ENCODE peak calls at places on chromosomes 2 and 18, in five cellular contexts. One of them, this sample, is unnamed.

GRCh38 chr2:28047698-28048097 is 157.2 kb downstream of the BABAM2 start:
- DNase-seq in breast epithelium: no peak
- DNase-seq in fibroblast of mammary gland: peak
- DNase-seq in right lobe of liver: no peak
- DNase-seq in IMR-90: peak
- DNase-seq in this sample: no peak

GRCh38 chr2:197838036-197838435 is 33.6 kb downstream of the PLCL1 start:
- DNase-seq in right lobe of liver: no peak
- DNase-seq in IMR-90: peak
- DNase-seq in fibroblast of mammary gland: peak
- DNase-seq in breast epithelium: no peak
- DNase-seq in this sample: no peak

GRCh38 chr2:172094319-172095145 is 8.2 kb downstream of the DLX2 start:
- DNase-seq in right lobe of liver: no peak
- DNase-seq in IMR-90: no peak
- DNase-seq in breast epithelium: no peak
- DNase-seq in fibroblast of mammary gland: no peak
- DNase-seq in this sample: no peak

GRCh38 chr2:3913252-3913651 is 209.9 kb downstream of the DCDC2C start:
- DNase-seq in right lobe of liver: no peak
- DNase-seq in IMR-90: no peak
- DNase-seq in breast epithelium: no peak
- DNase-seq in fibroblast of mammary gland: no peak
- DNase-seq in this sample: no peak

GRCh38 chr18:61992923-61993322 is 100.1 kb upstream of the RNF152 start:
- DNase-seq in IMR-90: peak
- DNase-seq in breast epithelium: no peak
- DNase-seq in right lobe of liver: no peak
- DNase-seq in fibroblast of mammary gland: peak
- DNase-seq in this sample: no peak

GRCh38 chr2:159300586-159300985 is 14.1 kb upstream of the WDSUB1 start:
- DNase-seq in IMR-90: no peak
- DNase-seq in right lobe of liver: no peak
- DNase-seq in fibroblast of mammary gland: no peak
- DNase-seq in breast epithelium: no peak
- DNase-seq in this sample: no peak

GRCh38 chr2:189276277-189276676 is 96.7 kb upstream of the COL5A2 start:
- DNase-seq in right lobe of liver: no peak
- DNase-seq in breast epithelium: no peak
- DNase-seq in fibroblast of mammary gland: peak
- DNase-seq in IMR-90: peak
- DNase-seq in this sample: no peak

GRCh38 chr2:206316141-206316540 is 41.7 kb downstream of the ZDBF2 start:
- DNase-seq in breast epithelium: no peak
- DNase-seq in IMR-90: no peak
- DNase-seq in right lobe of liver: no peak
- DNase-seq in fibroblast of mammary gland: no peak
- DNase-seq in this sample: no peak

GRCh38 chr2:112055833-112056625 is 960 bp downstream of the TMEM87B start:
- DNase-seq in fibroblast of mammary gland: peak
- DNase-seq in right lobe of liver: peak
- DNase-seq in IMR-90: peak
- DNase-seq in breast epithelium: no peak
- DNase-seq in this sample: no peak

GRCh38 chr18:48770243-48770642 is 180.5 kb downstream of the SMAD7 start:
- DNase-seq in fibroblast of mammary gland: no peak
- DNase-seq in IMR-90: no peak
- DNase-seq in breast epithelium: no peak
- DNase-seq in right lobe of liver: no peak
- DNase-seq in this sample: no peak

GRCh38 chr2:96832751-96833507 is 10.9 kb downstream of the ANKRD23 start:
- DNase-seq in IMR-90: peak
- DNase-seq in breast epithelium: peak
- DNase-seq in fibroblast of mammary gland: peak
- DNase-seq in right lobe of liver: peak
- DNase-seq in this sample: peak

GRCh38 chr2:239257511-239257937 is 143.3 kb downstream of the HDAC4 start:
- DNase-seq in breast epithelium: no peak
- DNase-seq in right lobe of liver: no peak
- DNase-seq in fibroblast of mammary gland: peak
- DNase-seq in IMR-90: peak
- DNase-seq in this sample: no peak

GRCh38 chr2:127089466-127090235 is 17.3 kb downstream of the BIN1 start:
- DNase-seq in breast epithelium: no peak
- DNase-seq in right lobe of liver: no peak
- DNase-seq in IMR-90: no peak
- DNase-seq in fibroblast of mammary gland: no peak
- DNase-seq in this sample: no peak

GRCh38 chr2:158969162-158969716 is 799 bp downstream of the TANC1 start:
- DNase-seq in fibroblast of mammary gland: no peak
- DNase-seq in breast epithelium: no peak
- DNase-seq in right lobe of liver: no peak
- DNase-seq in IMR-90: no peak
- DNase-seq in this sample: no peak

GRCh38 chr2:77328125-77328524 is 194.1 kb downstream of the LRRTM4 start:
- DNase-seq in right lobe of liver: no peak
- DNase-seq in breast epithelium: no peak
- DNase-seq in fibroblast of mammary gland: no peak
- DNase-seq in IMR-90: no peak
- DNase-seq in this sample: no peak

GRCh38 chr2:193584001-193584400 is 1389.3 kb upstream of the TMEFF2 start:
- DNase-seq in breast epithelium: no peak
- DNase-seq in right lobe of liver: peak
- DNase-seq in fibroblast of mammary gland: peak
- DNase-seq in IMR-90: peak
- DNase-seq in this sample: no peak

GRCh38 chr2:237879058-237879430 is 19.6 kb downstream of the RAMP1 start:
- DNase-seq in fibroblast of mammary gland: peak
- DNase-seq in breast epithelium: no peak
- DNase-seq in IMR-90: peak
- DNase-seq in right lobe of liver: no peak
- DNase-seq in this sample: no peak

GRCh38 chr2:98483257-98483861 is 38.7 kb downstream of the INPP4A start:
- DNase-seq in fibroblast of mammary gland: no peak
- DNase-seq in right lobe of liver: no peak
- DNase-seq in IMR-90: no peak
- DNase-seq in breast epithelium: no peak
- DNase-seq in this sample: no peak

GRCh38 chr2:110858135-110858737 is 125.9 kb downstream of the ACOXL start:
- DNase-seq in right lobe of liver: no peak
- DNase-seq in IMR-90: no peak
- DNase-seq in fibroblast of mammary gland: no peak
- DNase-seq in breast epithelium: no peak
- DNase-seq in this sample: no peak

GRCh38 chr2:81589406-81589805 is 1284.9 kb upstream of the LRRTM1 start:
- DNase-seq in fibroblast of mammary gland: no peak
- DNase-seq in IMR-90: no peak
- DNase-seq in right lobe of liver: no peak
- DNase-seq in breast epithelium: no peak
- DNase-seq in this sample: no peak

GRCh38 chr2:78024991-78025390 is 502.8 kb upstream of the LRRTM4 start:
- DNase-seq in IMR-90: no peak
- DNase-seq in breast epithelium: no peak
- DNase-seq in fibroblast of mammary gland: no peak
- DNase-seq in right lobe of liver: no peak
- DNase-seq in this sample: no peak

GRCh38 chr2:125656190-125656589 is 999.8 kb upstream of the GYPC start:
- DNase-seq in right lobe of liver: no peak
- DNase-seq in fibroblast of mammary gland: no peak
- DNase-seq in IMR-90: no peak
- DNase-seq in breast epithelium: no peak
- DNase-seq in this sample: no peak

GRCh38 chr18:49565656-49566055 is 3.8 kb downstream of the LIPG start:
- DNase-seq in fibroblast of mammary gland: peak
- DNase-seq in right lobe of liver: peak
- DNase-seq in IMR-90: peak
- DNase-seq in breast epithelium: no peak
- DNase-seq in this sample: no peak

GRCh38 chr18:79932907-79933306 is 18.5 kb downstream of the SLC66A2 start:
- DNase-seq in IMR-90: no peak
- DNase-seq in fibroblast of mammary gland: no peak
- DNase-seq in breast epithelium: no peak
- DNase-seq in right lobe of liver: no peak
- DNase-seq in this sample: no peak

GRCh38 chr2:62381672-62382071 is 124.3 kb downstream of the TMEM17 start:
- DNase-seq in breast epithelium: no peak
- DNase-seq in IMR-90: no peak
- DNase-seq in right lobe of liver: no peak
- DNase-seq in fibroblast of mammary gland: no peak
- DNase-seq in this sample: no peak

GRCh38 chr18:63213936-63214671 is 105.5 kb downstream of the BCL2 start:
- DNase-seq in fibroblast of mammary gland: no peak
- DNase-seq in IMR-90: no peak
- DNase-seq in breast epithelium: no peak
- DNase-seq in right lobe of liver: no peak
- DNase-seq in this sample: no peak

GRCh38 chr18:8765692-8766463 is 60.5 kb downstream of the MTCL1 start:
- DNase-seq in breast epithelium: no peak
- DNase-seq in fibroblast of mammary gland: peak
- DNase-seq in right lobe of liver: no peak
- DNase-seq in IMR-90: no peak
- DNase-seq in this sample: no peak

GRCh38 chr18:45974088-45974536 is 7.0 kb upstream of the EPG5 start:
- DNase-seq in breast epithelium: no peak
- DNase-seq in IMR-90: peak
- DNase-seq in fibroblast of mammary gland: peak
- DNase-seq in right lobe of liver: peak
- DNase-seq in this sample: no peak

GRCh38 chr2:32235315-32235714 is 29.4 kb downstream of the NLRC4 start:
- DNase-seq in breast epithelium: no peak
- DNase-seq in fibroblast of mammary gland: no peak
- DNase-seq in IMR-90: peak
- DNase-seq in right lobe of liver: no peak
- DNase-seq in this sample: no peak

GRCh38 chr2:23703037-23703582 is 223.8 kb downstream of the ATAD2B start:
- DNase-seq in right lobe of liver: no peak
- DNase-seq in fibroblast of mammary gland: no peak
- DNase-seq in breast epithelium: no peak
- DNase-seq in IMR-90: no peak
- DNase-seq in this sample: no peak

GRCh38 chr2:143078106-143078505 is 51.1 kb upstream of the ARHGAP15 start:
- DNase-seq in right lobe of liver: no peak
- DNase-seq in fibroblast of mammary gland: no peak
- DNase-seq in IMR-90: no peak
- DNase-seq in breast epithelium: no peak
- DNase-seq in this sample: no peak

DNA sequence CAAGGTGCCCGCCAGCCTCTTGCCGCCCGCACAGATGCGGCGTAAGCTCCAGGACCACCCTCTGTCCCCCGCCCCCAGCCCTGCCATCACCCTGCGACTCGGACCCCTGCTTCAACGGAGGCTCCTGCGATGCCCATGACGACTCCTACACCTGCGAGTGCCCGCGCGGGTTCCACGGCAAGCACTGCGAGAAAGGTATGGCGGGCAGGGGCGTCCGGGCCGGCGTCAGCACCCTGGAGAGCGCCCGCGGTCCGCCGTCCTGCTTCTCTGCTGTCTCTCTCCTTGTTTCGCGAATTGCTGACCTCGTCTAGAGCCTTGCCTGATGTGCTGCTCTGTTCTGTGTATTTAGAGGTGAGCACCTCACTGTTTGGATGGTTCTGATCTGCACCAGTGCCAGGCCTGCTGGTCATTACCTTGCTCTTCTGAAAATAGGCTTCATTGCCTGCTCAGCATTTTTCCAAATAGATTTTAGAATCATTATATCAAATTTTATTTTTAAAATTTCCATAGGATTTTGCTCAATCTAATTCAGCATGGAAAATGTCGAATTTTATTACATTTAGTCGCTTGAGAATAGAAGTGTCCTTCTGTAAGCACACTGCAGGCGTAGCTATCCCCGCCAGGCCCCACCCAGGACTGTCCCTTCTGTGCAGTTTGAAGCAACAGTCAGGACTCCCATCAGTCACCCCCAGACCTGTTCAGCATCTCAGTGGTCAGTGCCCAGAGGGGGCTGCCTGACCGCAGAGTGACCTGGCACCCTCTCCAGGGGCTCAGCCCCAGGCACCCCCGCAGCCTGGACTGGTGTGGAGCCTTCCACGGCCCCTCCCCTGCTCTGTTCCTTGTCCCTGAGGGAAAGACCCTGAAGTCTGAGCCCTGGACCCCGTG is 51.6 kb downstream of the SNED1 start:
- DNase-seq in breast epithelium: no peak
- DNase-seq in fibroblast of mammary gland: no peak
- DNase-seq in IMR-90: no peak
- DNase-seq in right lobe of liver: no peak
- DNase-seq in this sample: peak
- TF ChIP-seq CTCF in breast epithelium: no peak
- TF ChIP-seq CTCF in fibroblast of mammary gland: no peak
- TF ChIP-seq CTCF in IMR-90: no peak
- TF ChIP-seq CTCF in right lobe of liver: no peak
- TF ChIP-seq CTCF in this sample: no peak

GRCh38 chr18:446941-447560 is 53.5 kb downstream of the COLEC12 start:
- DNase-seq in breast epithelium: no peak
- DNase-seq in right lobe of liver: no peak
- DNase-seq in IMR-90: peak
- DNase-seq in fibroblast of mammary gland: peak
- DNase-seq in this sample: no peak
- TF ChIP-seq CTCF in breast epithelium: no peak
- TF ChIP-seq CTCF in right lobe of liver: no peak
- TF ChIP-seq CTCF in IMR-90: no peak
- TF ChIP-seq CTCF in fibroblast of mammary gland: no peak
- TF ChIP-seq CTCF in this sample: no peak

DNA sequence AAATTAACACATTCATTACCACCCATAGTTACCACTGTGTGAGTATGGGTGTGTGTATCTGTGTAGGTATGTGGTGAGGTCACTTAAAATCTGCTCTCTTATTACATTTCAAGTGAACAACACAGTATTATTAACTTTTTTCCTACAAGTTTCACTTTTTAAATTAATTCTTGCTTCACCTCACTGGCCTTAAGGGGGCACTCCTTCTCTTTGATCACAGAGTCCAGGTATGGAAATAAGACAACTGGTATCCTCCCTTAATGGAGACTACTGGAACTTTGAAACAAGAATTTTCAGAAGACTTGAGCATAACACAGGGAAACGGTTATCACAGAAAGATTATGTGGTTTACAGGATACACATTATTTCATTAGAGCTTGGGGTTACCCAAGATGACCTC is 255.8 kb downstream of the ASXL3 start:
- DNase-seq in right lobe of liver: no peak
- DNase-seq in fibroblast of mammary gland: no peak
- DNase-seq in breast epithelium: no peak
- DNase-seq in IMR-90: no peak
- DNase-seq in this sample: no peak
- TF ChIP-seq CTCF in right lobe of liver: peak
- TF ChIP-seq CTCF in fibroblast of mammary gland: peak
- TF ChIP-seq CTCF in breast epithelium: no peak
- TF ChIP-seq CTCF in IMR-90: no peak
- TF ChIP-seq CTCF in this sample: no peak

DNA sequence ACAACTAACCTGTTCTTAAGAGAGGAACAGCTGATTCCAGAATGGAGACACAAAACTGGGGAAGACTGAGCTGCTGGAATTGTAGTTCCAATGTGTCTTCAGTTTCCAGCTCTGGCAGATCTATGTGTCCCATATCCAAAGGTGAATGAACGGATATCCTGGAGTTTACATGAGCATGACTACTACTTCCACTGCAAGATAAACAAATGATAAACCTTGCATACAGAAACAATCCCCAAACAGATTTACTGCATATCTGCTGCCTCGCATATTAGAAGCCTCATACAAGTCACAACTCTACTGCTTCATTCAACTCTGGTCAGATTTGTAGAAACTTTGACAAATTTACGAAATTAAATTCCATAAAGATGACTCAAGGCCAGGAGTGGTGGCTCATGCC is 15.0 kb downstream of the RTTN start:
- DNase-seq in IMR-90: peak
- DNase-seq in fibroblast of mammary gland: no peak
- DNase-seq in breast epithelium: no peak
- DNase-seq in right lobe of liver: no peak
- DNase-seq in this sample: no peak
- TF ChIP-seq CTCF in IMR-90: no peak
- TF ChIP-seq CTCF in fibroblast of mammary gland: no peak
- TF ChIP-seq CTCF in breast epithelium: no peak
- TF ChIP-seq CTCF in right lobe of liver: no peak
- TF ChIP-seq CTCF in this sample: no peak

This sample was measured in type B pancreatic cell.